ENCODE peak calls at places on chromosomes 11 and 22, in seven cellular contexts. L is SW480; Y is astrocyte of the spinal cord; Z is stimulated activated CD4-positive, alpha-beta T cell treated with anti-CD3 and anti-CD28 coated beads, Interleukin-2, amount 100 ng/mL, for 48 hours; W is iris pigment epithelial cell; X is posterior cingulate gyrus; O is fibroblast of pulmonary artery. N is an unnamed sample.
A peak's percentile ranks its signal among the peaks of the same experiment; 100 is the strongest.

GRCh38 chr22:34841911-34842310 is 224.0 kb upstream of the ISX start:
- DNase-seq in X (no peak), W (no peak), O (no peak), Z (no peak), L (no peak), Y (no peak), N (no peak)

GRCh38 chr11:11446562-11446961 is 93.5 kb upstream of the CSNK2A3 start:
- DNase-seq in O (no peak), L (no peak), Z (no peak), Y (no peak), W (no peak), X (no peak), N (no peak)

GRCh38 chr11:698493-699115 is 3.0 kb downstream of the TMEM80 start:
- DNase-seq in W (no peak), O (no peak), Y (no peak), L (no peak), X (no peak), Z (no peak), N (no peak)

GRCh38 chr22:37892566-37893338 is 13.3 kb upstream of the MICALL1 start:
- DNase-seq in X (peak; percentile 95), W (no peak), O (peak; percentile 11), Z (no peak), Y (no peak), L (no peak), N (no peak)

GRCh38 chr22:32701021-32701420 is 100.5 kb upstream of the TIMP3 start:
- DNase-seq in Z (no peak), Y (no peak), L (no peak), W (no peak), X (no peak), O (no peak), N (no peak)

GRCh38 chr11:90321018-90321417 is 98.2 kb upstream of the CHORDC1 start:
- DNase-seq in L (no peak), X (no peak), W (no peak), Z (no peak), O (no peak), Y (no peak), N (no peak)

GRCh38 chr22:35957589-35957988 is 71.0 kb downstream of the RBFOX2 start:
- DNase-seq in W (no peak), L (no peak), O (no peak), Z (no peak), Y (no peak), X (no peak), N (no peak)

GRCh38 chr22:25395915-25396314 is 168.6 kb upstream of the GRK3 start:
- DNase-seq in Z (no peak), W (no peak), L (peak; percentile 96), X (no peak), O (no peak), Y (no peak), N (no peak)